ENCODE peak calls at places on chromosomes 6 and 20, in six cellular contexts. U is stimulated activated CD4-positive, alpha-beta T cell treated with anti-CD3 and anti-CD28 coated beads, Interleukin-12 subunit alpha, Interleukin-12 subunit beta, amount 100 ng/mL, for 4 hours; T is islet precursor cell; R is CD8-positive, alpha-beta T cell; I is activated T-cell treated with anti-CD3 and anti-CD28 coated beads for 1 hour; Q is non-pigmented ciliary epithelial cell. H is an unnamed sample.

GRCh38 chr6:45031601-45032000 is 296.5 kb upstream of the RUNX2 start:
- DNase-seq in U (no peak), T (no peak), R (no peak), I (no peak), Q (no peak), H (no peak)

GRCh38 chr20:39072653-39073052 is 110.5 kb downstream of the DHX35 start:
- DNase-seq in U (no peak), T (no peak), R (no peak), I (no peak), Q (no peak), H (no peak)

GRCh38 chr6:1068068-1068467 is 243.8 kb upstream of the FOXQ1 start:
- DNase-seq in U (no peak), T (no peak), R (no peak), I (no peak), Q (peak; percentile 19), H (no peak)

GRCh38 chr6:141587482-141588266 is 545.1 kb upstream of the GJE1 start:
- DNase-seq in U (no peak), T (no peak), R (no peak), I (no peak), Q (peak; percentile 69), H (peak; percentile 54)

GRCh38 chr6:163347021-163347446 is 67.5 kb upstream of the QKI start:
- DNase-seq in U (no peak), T (peak; percentile 71), R (no peak), I (no peak), Q (no peak), H (no peak)

GRCh38 chr6:106512048-106512957 is 117.0 kb downstream of the RTN4IP1 start:
- DNase-seq in U (peak; percentile 65), T (peak; percentile 74), R (peak; percentile 63), I (peak; percentile 64), Q (no peak), H (no peak)

GRCh38 chr6:140602843-140603242 is 1228.4 kb upstream of the CITED2 start:
- DNase-seq in U (no peak), T (no peak), R (no peak), I (no peak), Q (no peak), H (no peak)

GRCh38 chr6:110814488-110815259 is 595 bp downstream of the CDK19 start:
- DNase-seq in U (peak; percentile 56), T (peak; percentile 73), R (peak; percentile 46), I (peak; percentile 41), Q (no peak), H (no peak)

GRCh38 chr20:58251348-58251978 is 23.0 kb upstream of the ANKRD60 start:
- DNase-seq in U (no peak), T (peak; percentile 68), R (no peak), I (no peak), Q (no peak), H (no peak)

GRCh38 chr20:50546729-50547314 is 36.6 kb downstream of the PTPN1 start:
- DNase-seq in U (no peak), T (no peak), R (no peak), I (no peak), Q (no peak), H (no peak)

GRCh38 chr6:13486679-13487121 is 700 bp downstream of the GFOD1 start:
- DNase-seq in U (peak; percentile 59), T (peak; percentile 77), R (peak; percentile 40), I (peak; percentile 35), Q (no peak), H (no peak)

GRCh38 chr20:63836335-63837133 is 5.5 kb upstream of the ZBTB46 start:
- DNase-seq in U (no peak), T (peak; percentile 52), R (no peak), I (no peak), Q (no peak), H (no peak)

GRCh38 chr6:136326038-136326561 is 36.5 kb upstream of the BCLAF1 start:
- DNase-seq in U (no peak), T (no peak), R (no peak), I (no peak), Q (no peak), H (peak; percentile 4)

GRCh38 chr6:155186052-155186658 is 77.7 kb upstream of the CLDN20 start:
- DNase-seq in U (peak; percentile 49), T (peak; percentile 66), R (no peak), I (no peak), Q (no peak), H (no peak)

GRCh38 chr6:139801571-139802321 is 427.3 kb upstream of the CITED2 start:
- DNase-seq in U (no peak), T (peak; percentile 62), R (no peak), I (no peak), Q (no peak), H (no peak)

GRCh38 chr6:15621203-15622044 is 41.4 kb downstream of the DTNBP1 start:
- DNase-seq in U (no peak), T (peak; percentile 92), R (no peak), I (no peak), Q (no peak), H (no peak)

GRCh38 chr6:147077251-147077650 is 127.0 kb upstream of the STXBP5 start:
- DNase-seq in U (no peak), T (no peak), R (no peak), I (no peak), Q (no peak), H (no peak)

GRCh38 chr6:37140145-37140544 is 29.8 kb upstream of the PIM1 start:
- DNase-seq in U (no peak), T (no peak), R (no peak), I (no peak), Q (no peak), H (no peak)

GRCh38 chr6:39791850-39792500 is at the start of gene DAAM2:
- DNase-seq in U (no peak), T (peak; percentile 82), R (no peak), I (no peak), Q (no peak), H (no peak)

GRCh38 chr6:33313105-33313708 is 671 bp downstream of the TAPBP start:
- DNase-seq in U (peak; percentile 51), T (peak; percentile 81), R (no peak), I (no peak), Q (no peak), H (no peak)

GRCh38 chr6:14217728-14218637 is 100.4 kb downstream of the CD83 start:
- DNase-seq in U (no peak), T (no peak), R (no peak), I (no peak), Q (no peak), H (no peak)

GRCh38 chr6:36949636-36950035 is 4.9 kb upstream of the PI16 start:
- DNase-seq in U (no peak), T (no peak), R (no peak), I (no peak), Q (peak; percentile 49), H (no peak)

GRCh38 chr20:62776692-62777527 is 19.4 kb upstream of the MRGBP start:
- DNase-seq in U (peak; percentile 57), T (no peak), R (peak; percentile 63), I (peak; percentile 38), Q (no peak), H (no peak)

GRCh38 chr6:35016417-35017221 is 124.5 kb downstream of the TCP11 start:
- DNase-seq in U (no peak), T (no peak), R (no peak), I (no peak), Q (no peak), H (peak; percentile 80)

GRCh38 chr20:2446845-2447244 is 23.7 kb downstream of the SNRPB start:
- DNase-seq in U (no peak), T (no peak), R (no peak), I (no peak), Q (no peak), H (no peak)

GRCh38 chr20:57185188-57185743 is 81.2 kb downstream of the BMP7 start:
- DNase-seq in U (no peak), T (no peak), R (no peak), I (no peak), Q (no peak), H (no peak)

GRCh38 chr6:6469074-6469473 is 119.4 kb upstream of the LY86 start:
- DNase-seq in U (no peak), T (no peak), R (no peak), I (no peak), Q (no peak), H (no peak)

GRCh38 chr6:169271158-169271936 is 17.7 kb upstream of the THBS2 start:
- DNase-seq in U (no peak), T (peak; percentile 40), R (no peak), I (no peak), Q (no peak), H (no peak)

GRCh38 chr20:1946762-1947534 is 46.9 kb downstream of the PDYN start:
- DNase-seq in U (no peak), T (peak; percentile 88), R (no peak), I (no peak), Q (no peak), H (no peak)

GRCh38 chr6:31945507-31946369 is at the start of gene CFB:
- DNase-seq in U (no peak), T (no peak), R (no peak), I (no peak), Q (peak; percentile 44), H (peak; percentile 46)

GRCh38 chr6:45690846-45691245 is 313.1 kb upstream of the SUPT3H start:
- DNase-seq in U (no peak), T (peak; percentile 86), R (no peak), I (no peak), Q (no peak), H (no peak)

GRCh38 chr6:166764473-166765233 is 137.6 kb upstream of the RPS6KA2 start:
- DNase-seq in U (no peak), T (no peak), R (no peak), I (no peak), Q (no peak), H (no peak)

GRCh38 chr6:118895241-118895561 is 1.2 kb downstream of the ASF1A start:
- DNase-seq in U (no peak), T (no peak), R (no peak), I (no peak), Q (no peak), H (no peak)

H was measured in AG04450.